ENCODE peak calls at places on chromosome 3, in six cellular contexts. X is left lung; A is lung; Q is CD4-positive, alpha-beta T cell; Y is cardiac muscle cell; W is PC-9. C is an unnamed sample.

GRCh38 chr3:13113346-13114335 is 40.4 kb upstream of the IQSEC1 start:
- DNase-seq in W (no peak), Q (no peak), A (no peak), X (peak; percentile 70), Y (no peak), C (no peak)

GRCh38 chr3:73835945-73836344 is 211.2 kb upstream of the PDZRN3 start:
- DNase-seq in W (no peak), Q (no peak), Y (no peak), A (no peak), X (no peak), C (no peak)

GRCh38 chr3:135944831-135945230 is 20.7 kb upstream of the PPP2R3A start:
- DNase-seq in W (no peak), Q (no peak), A (no peak), X (no peak), Y (no peak), C (no peak)

GRCh38 chr3:16513141-16514020 is at the start of gene RFTN1:
- DNase-seq in W (no peak), Q (peak; percentile 11), Y (peak; percentile 64), X (peak; percentile 90), A (peak; percentile 63), C (peak; percentile 31)

GRCh38 chr3:71489315-71489761 is 94.2 kb downstream of the FOXP1 start:
- DNase-seq in A (no peak), Y (no peak), W (no peak), X (no peak), Q (no peak), C (no peak)

GRCh38 chr3:26236991-26237682 is 385.4 kb upstream of the LRRC3B start:
- DNase-seq in Q (no peak), Y (no peak), A (no peak), W (no peak), X (no peak), C (no peak)

GRCh38 chr3:189457666-189458065 is 173.5 kb upstream of the TP63 start:
- DNase-seq in X (no peak), A (no peak), Q (no peak), Y (no peak), W (no peak), C (no peak)

GRCh38 chr3:58994746-58995330 is 55.0 kb downstream of the CFAP20DC start:
- DNase-seq in W (peak; percentile 35), A (no peak), Q (no peak), X (no peak), Y (peak; percentile 81), C (peak; percentile 39)

GRCh38 chr3:157301027-157301663 is 135.5 kb upstream of the PTX3 start:
- DNase-seq in W (no peak), Q (no peak), Y (peak; percentile 34), A (no peak), X (no peak), C (no peak)
- TF ChIP-seq CTCF in W (no peak), Q (no peak), Y (no peak), A (no peak), X (no peak), C (no peak)

GRCh38 chr3:180633722-180634121 is 31.8 kb downstream of the TTC14 start:
- DNase-seq in W (no peak), Q (no peak), A (no peak), Y (no peak), X (no peak), C (no peak)

GRCh38 chr3:180630360-180630759 is 28.4 kb downstream of the TTC14 start:
- DNase-seq in Q (no peak), A (no peak), X (no peak), Y (no peak), W (no peak), C (no peak)

GRCh38 chr3:180626844-180627243 is 24.9 kb downstream of the TTC14 start:
- DNase-seq in X (no peak), Q (no peak), W (no peak), A (no peak), Y (no peak), C (no peak)

DNA sequence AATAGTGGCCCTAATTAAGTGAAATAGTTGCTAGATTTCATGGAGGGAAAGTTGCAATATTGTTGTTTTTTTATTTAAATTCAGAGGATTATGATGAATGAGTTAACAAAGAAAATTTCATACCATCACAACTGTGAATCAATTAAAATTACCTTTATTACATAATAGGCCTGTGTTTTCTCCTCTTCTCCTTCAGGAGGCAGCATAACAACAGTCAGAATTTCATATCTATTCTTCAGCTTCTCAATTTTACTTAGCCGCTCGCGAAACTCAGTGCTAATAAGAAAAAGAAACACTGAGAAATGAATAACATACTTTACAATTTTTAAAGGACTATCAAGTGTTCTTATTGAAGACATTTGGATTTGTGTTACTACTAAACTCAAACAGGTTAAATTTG is 29.4 kb downstream of the TTC14 start:
- DNase-seq in X (no peak), A (no peak), Q (no peak), W (no peak), Y (no peak), C (no peak)
- TF ChIP-seq CTCF in X (no peak), A (no peak), Q (no peak), W (peak; percentile 53), Y (no peak), C (no peak)

GRCh38 chr3:107271787-107272387 is 105.4 kb upstream of the CCDC54 start:
- DNase-seq in Q (no peak), Y (peak; percentile 55), A (no peak), X (no peak), W (no peak), C (no peak)
- TF ChIP-seq CTCF in Q (peak; percentile 76), Y (peak; percentile 57), A (peak; percentile 35), X (peak; percentile 31), W (peak; percentile 96), C (peak; percentile 83)

DNA sequence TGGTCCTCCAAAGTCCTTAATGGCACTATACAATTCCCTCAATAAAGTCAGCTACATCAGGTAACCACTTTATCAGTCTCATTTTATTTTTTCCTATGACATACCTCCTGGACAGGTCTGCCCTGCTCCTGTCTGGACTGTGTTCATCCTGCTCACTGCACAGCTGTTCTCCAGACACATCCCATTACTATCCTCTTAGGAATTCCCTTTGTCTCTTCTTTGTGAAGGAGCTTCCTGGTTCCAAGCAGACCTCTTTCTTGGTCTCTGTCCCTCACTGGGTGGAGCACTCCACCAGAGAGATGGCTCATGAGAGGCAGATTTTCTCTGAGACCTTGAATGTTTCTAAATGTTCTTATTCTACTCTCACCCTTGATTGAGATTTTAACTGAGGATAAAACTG is 60.1 kb downstream of the KY start:
- DNase-seq in A (no peak), X (no peak), Y (no peak), W (no peak), Q (no peak), C (no peak)
- TF ChIP-seq CTCF in A (no peak), X (no peak), Y (no peak), W (no peak), Q (no peak), C (no peak)

C was measured in neural crest cell.